ENCODE peak calls at places on chromosome 21, in nine cellular contexts. H is cardiac fibroblast; A is AG04450; Z is heart right ventricle; F is thoracic aorta; Y is cardiac muscle cell; Q is ascending aorta; S is heart left ventricle; B is CD8-positive, alpha-beta T cell. E is an unnamed sample.

GRCh38 chr21:25175938-25176337 is 431.3 kb downstream of the MRPL39 start:
- DNase-seq in F (no peak), Q (no peak), Z (no peak), B (no peak), Y (no peak), A (no peak), S (no peak), H (no peak), E (no peak)

GRCh38 chr21:22062472-22063139 is 1064.4 kb downstream of the NCAM2 start:
- DNase-seq in F (no peak), A (no peak), Y (no peak), Z (no peak), H (no peak), S (no peak), B (no peak), Q (no peak), E (no peak)

GRCh38 chr21:35933466-35933865 is 126.9 kb downstream of the SETD4 start:
- DNase-seq in S (peak; percentile 59), H (peak; percentile 83), A (no peak), B (no peak), F (peak; percentile 31), Y (no peak), Q (peak; percentile 34), Z (peak; percentile 56), E (peak; percentile 95)

GRCh38 chr21:39125752-39126485 is 57.3 kb downstream of the PSMG1 start:
- DNase-seq in H (peak; percentile 89), B (no peak), Q (no peak), A (peak; percentile 49), F (no peak), S (peak; percentile 62), Z (peak; percentile 67), Y (peak; percentile 85), E (peak; percentile 69)

GRCh38 chr21:42703173-42703908 is 49.9 kb downstream of the PDE9A start:
- DNase-seq in Z (no peak), F (no peak), Y (no peak), B (no peak), Q (no peak), H (no peak), S (no peak), A (no peak), E (no peak)

GRCh38 chr21:34227386-34227852 is 136.4 kb upstream of the KCNE2 start:
- DNase-seq in Q (no peak), H (peak; percentile 85), F (peak; percentile 19), Z (no peak), A (peak; percentile 6), B (no peak), S (no peak), Y (no peak), E (no peak)

GRCh38 chr21:43312751-43313169 is 114.2 kb downstream of the SIK1 start:
- DNase-seq in Q (no peak), Z (no peak), F (no peak), Y (no peak), S (no peak), A (no peak), B (no peak), H (no peak), E (no peak)

GRCh38 chr21:43702785-43703067 is 16.2 kb upstream of the PDXK start:
- DNase-seq in H (peak; percentile 14), Q (no peak), Z (no peak), A (no peak), B (no peak), S (no peak), F (no peak), Y (no peak), E (peak; percentile 34)

GRCh38 chr21:29155118-29155932 is 24.9 kb downstream of the MAP3K7CL start:
- DNase-seq in B (no peak), Y (peak; percentile 29), H (peak; percentile 93), A (no peak), F (no peak), Z (peak; percentile 74), S (peak; percentile 76), Q (no peak), E (peak; percentile 77)

GRCh38 chr21:25964009-25964408 is 206.6 kb downstream of the APP start:
- DNase-seq in Q (no peak), Z (peak; percentile 27), H (no peak), S (peak; percentile 18), Y (no peak), A (no peak), F (no peak), B (no peak), E (no peak)

GRCh38 chr21:39022035-39022900 is 161.0 kb downstream of the PSMG1 start:
- DNase-seq in Y (no peak), A (no peak), Z (no peak), B (no peak), S (no peak), Q (no peak), F (no peak), H (no peak), E (no peak)

DNA sequence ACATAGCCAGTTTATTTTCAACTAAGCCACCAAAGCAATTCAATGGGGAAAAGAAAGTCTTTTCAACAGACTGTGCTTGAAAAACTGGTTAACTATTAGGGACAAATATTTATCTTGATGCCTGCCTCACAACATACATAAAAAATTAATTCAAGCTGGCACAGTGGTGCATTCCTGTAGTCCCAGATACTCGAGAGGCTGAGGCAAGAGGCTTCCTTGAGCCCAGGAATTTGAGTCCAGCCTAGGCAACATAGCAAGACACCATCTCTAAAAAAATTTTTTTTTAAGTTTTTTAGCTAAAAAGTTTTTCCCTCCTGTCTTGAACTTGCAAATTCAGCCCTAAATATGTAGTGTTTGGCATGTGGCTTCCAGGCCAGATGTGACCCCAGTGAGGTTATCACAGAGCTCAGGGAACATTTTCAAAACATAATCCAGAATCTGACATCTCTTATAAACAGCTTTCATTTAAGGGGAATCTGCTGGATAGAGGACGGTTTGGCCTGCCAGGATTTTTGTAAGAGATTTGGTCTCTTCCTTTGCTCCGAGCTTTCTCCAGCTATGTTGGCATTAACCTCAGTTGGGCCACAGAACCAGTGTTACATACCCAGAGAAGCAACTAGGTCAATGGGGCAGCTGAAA is 46.4 kb downstream of the COL6A1 start:
- DNase-seq in S (peak; percentile 32), F (no peak), B (no peak), Z (no peak), H (peak; percentile 85), Y (no peak), A (peak; percentile 58), Q (no peak), E (peak; percentile 92)
- TF ChIP-seq CTCF in S (no peak), F (no peak), B (no peak), Z (no peak), H (no peak), Y (no peak), A (no peak), Q (no peak), E (no peak)

GRCh38 chr21:33026878-33027400 is 1.2 kb downstream of the OLIG2 start:
- DNase-seq in A (no peak), Y (no peak), F (no peak), B (no peak), H (peak; percentile 14), S (no peak), Q (no peak), Z (no peak), E (no peak)

GRCh38 chr21:33025106-33025470 is 647 bp upstream of the OLIG2 start:
- DNase-seq in B (no peak), H (no peak), F (no peak), A (no peak), Q (no peak), Z (no peak), Y (no peak), S (no peak), E (no peak)

GRCh38 chr21:33027401-33028185 is 1.9 kb downstream of the OLIG2 start:
- DNase-seq in Y (no peak), F (no peak), Z (no peak), S (no peak), B (no peak), H (no peak), A (no peak), Q (no peak), E (no peak)

GRCh38 chr21:33025471-33026298 is at the start of gene OLIG2:
- DNase-seq in S (no peak), A (no peak), F (no peak), B (no peak), H (no peak), Z (no peak), Y (no peak), Q (no peak), E (no peak)

DNA sequence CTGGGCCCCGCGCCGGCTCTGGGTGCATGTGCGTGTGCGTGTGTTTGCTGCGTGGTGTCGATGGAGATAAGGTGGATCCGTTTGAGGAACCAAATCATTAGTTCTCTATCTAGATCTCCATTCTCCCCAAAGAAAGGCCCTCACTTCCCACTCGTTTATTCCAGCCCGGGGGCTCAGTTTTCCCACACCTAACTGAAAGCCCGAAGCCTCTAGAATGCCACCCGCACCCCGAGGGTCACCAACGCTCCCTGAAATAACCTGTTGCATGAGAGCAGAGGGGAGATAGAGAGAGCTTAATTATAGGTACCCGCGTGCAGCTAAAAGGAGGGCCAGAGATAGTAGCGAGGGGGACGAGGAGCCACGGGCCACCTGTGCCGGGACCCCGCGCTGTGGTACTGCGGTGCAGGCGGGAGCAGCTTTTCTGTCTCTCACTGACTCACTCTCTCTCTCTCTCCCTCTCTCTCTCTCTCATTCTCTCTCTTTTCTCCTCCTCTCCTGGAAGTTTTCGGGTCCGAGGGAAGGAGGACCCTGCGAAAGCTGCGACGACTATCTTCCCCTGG is 644 bp downstream of the OLIG2 start:
- DNase-seq in S (no peak), Q (no peak), B (no peak), H (no peak), Z (no peak), A (no peak), Y (no peak), F (no peak), E (no peak)
- H3K4me3 ChIP-seq in S (no peak overlapping the region), Q (peak overlapping the region; percentile 2), B (no peak overlapping the region), H (no peak overlapping the region), Z (no peak overlapping the region), A (no peak overlapping the region), Y (no peak overlapping the region), F (no peak overlapping the region), E (no peak overlapping the region)

GRCh38 chr21:31873696-31874599 is 1.1 kb downstream of the HUNK start:
- DNase-seq in F (no peak), Z (no peak), H (peak; percentile 8), Y (peak; percentile 74), B (peak; percentile 38), A (no peak), Q (no peak), S (peak; percentile 20), E (peak; percentile 39)
- TF ChIP-seq CTCF in F (peak; percentile 53), Z (peak; percentile 60), H (no peak), Y (peak; percentile 41), B (no peak), A (peak; percentile 39), Q (peak; percentile 4), S (peak; percentile 40), E (peak; percentile 45)

DNA sequence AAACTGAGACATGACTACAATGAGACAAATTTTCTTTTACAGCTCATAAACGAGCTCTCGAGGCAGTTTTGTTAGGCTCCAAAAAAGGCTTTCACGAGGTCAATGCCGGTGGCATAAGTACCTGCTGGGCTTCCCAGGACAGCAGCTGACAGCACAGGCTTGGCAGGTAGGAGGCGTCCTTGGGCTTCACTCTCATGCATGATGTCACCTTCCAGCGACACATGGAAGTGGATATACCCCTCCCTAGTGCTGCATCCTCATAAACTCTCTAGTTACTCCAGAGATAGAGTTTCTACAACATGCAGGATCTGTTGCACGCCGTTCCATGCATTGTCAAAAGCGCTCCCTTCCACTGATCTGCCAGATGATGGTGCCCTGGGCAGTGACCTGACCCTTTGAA is 112.5 kb upstream of the PAXBP1 start:
- DNase-seq in Z (no peak), A (no peak), Q (no peak), Y (no peak), S (no peak), B (no peak), H (no peak), F (no peak), E (no peak)
- H3K4me3 ChIP-seq in Z (no peak overlapping the region), A (no peak overlapping the region), Q (no peak overlapping the region), Y (no peak overlapping the region), S (no peak overlapping the region), B (no peak overlapping the region), H (no peak overlapping the region), F (no peak overlapping the region), E (no peak overlapping the region)

GRCh38 chr21:37873655-37874054 is 42.6 kb downstream of the KCNJ6 start:
- DNase-seq in H (peak; percentile 28), S (no peak), F (no peak), B (no peak), Q (no peak), A (no peak), Z (no peak), Y (no peak), E (no peak)
- TF ChIP-seq CTCF in H (peak; percentile 30), S (no peak), F (no peak), B (no peak), Q (no peak), A (peak; percentile 41), Z (no peak), Y (peak; percentile 22), E (peak; percentile 44)

E was measured in AG10803.